ENCODE peak calls at places on chromosomes 6 and 20, in six cellular contexts. M is AG04450, X is GM23338, W is A673, J is PC-9, T is ovary. S is an unnamed sample.
A peak's percentile ranks its signal among the peaks of the same experiment; 100 is the strongest.

GRCh38 chr6:63923139-63923739 is 287.6 kb downstream of the PHF3 start:
- DNase-seq in M (peak; percentile 11), X (peak; percentile 65), W (peak; percentile 62), J (no peak), T (no peak), S (no peak)

GRCh38 chr6:169863149-169863525 is 111.7 kb downstream of the ERMARD start:
- DNase-seq in M (no peak), X (no peak), W (no peak), J (no peak), T (no peak), S (no peak)

GRCh38 chr6:114227944-114228343 is 114.9 kb downstream of the HS3ST5 start:
- DNase-seq in M (no peak), X (no peak), W (no peak), J (no peak), T (no peak), S (no peak)

GRCh38 chr6:13432526-13433218 is 54.7 kb downstream of the GFOD1 start:
- DNase-seq in M (no peak), X (no peak), W (no peak), J (no peak), T (no peak), S (no peak)

GRCh38 chr6:67615796-67616195 is 1019.3 kb upstream of the ADGRB3 start:
- DNase-seq in M (no peak), X (no peak), W (no peak), J (no peak), T (no peak), S (no peak)

GRCh38 chr6:30770164-30770563 is 25.8 kb upstream of the IER3 start:
- DNase-seq in M (no peak), X (no peak), W (no peak), J (no peak), T (no peak), S (no peak)

GRCh38 chr6:31358302-31358701 is 1.3 kb upstream of the HLA-B start:
- DNase-seq in M (no peak), X (no peak), W (no peak), J (no peak), T (no peak), S (no peak)

GRCh38 chr6:36827261-36828079 is 11.8 kb downstream of the CPNE5 start:
- DNase-seq in M (peak; percentile 18), X (no peak), W (no peak), J (peak; percentile 70), T (peak; percentile 62), S (peak; percentile 71)

GRCh38 chr20:46631212-46631869 is 19.9 kb downstream of the SLC13A3 start:
- DNase-seq in M (no peak), X (no peak), W (no peak), J (peak; percentile 84), T (no peak), S (no peak)

GRCh38 chr20:21512634-21513180 is 1.2 kb downstream of the NKX2-2 start:
- DNase-seq in M (no peak), X (no peak), W (peak; percentile 59), J (no peak), T (no peak), S (no peak)

GRCh38 chr6:1042583-1043457 is 269.1 kb upstream of the FOXQ1 start:
- DNase-seq in M (no peak), X (no peak), W (no peak), J (no peak), T (no peak), S (no peak)

GRCh38 chr6:112717401-112717800 is 370.3 kb downstream of the RFPL4B start:
- DNase-seq in M (no peak), X (no peak), W (no peak), J (no peak), T (no peak), S (no peak)

GRCh38 chr6:55180258-55180657 is 5.9 kb downstream of the HCRTR2 start:
- DNase-seq in M (no peak), X (no peak), W (no peak), J (no peak), T (no peak), S (no peak)

GRCh38 chr6:100099189-100100074 is 105.4 kb upstream of the MCHR2 start:
- DNase-seq in M (no peak), X (peak; percentile 58), W (peak; percentile 60), J (no peak), T (no peak), S (no peak)

GRCh38 chr20:25012616-25013189 is 20.2 kb upstream of the APMAP start:
- DNase-seq in M (no peak), X (no peak), W (no peak), J (no peak), T (no peak), S (no peak)

GRCh38 chr20:24565952-24566351 is 96.5 kb downstream of the SYNDIG1 start:
- DNase-seq in M (no peak), X (no peak), W (no peak), J (no peak), T (no peak), S (no peak)

GRCh38 chr6:143700684-143701342 is 23.0 kb downstream of the PHACTR2 start:
- DNase-seq in M (peak; percentile 68), X (no peak), W (no peak), J (no peak), T (no peak), S (no peak)

GRCh38 chr6:110875548-110876169 is 1.1 kb downstream of the AMD1 start:
- DNase-seq in M (no peak), X (peak; percentile 58), W (peak; percentile 66), J (no peak), T (peak; percentile 72), S (no peak)

GRCh38 chr20:61119263-61119662 is 132.8 kb upstream of the CDH4 start:
- DNase-seq in M (no peak), X (no peak), W (no peak), J (no peak), T (no peak), S (no peak)

GRCh38 chr20:4401601-4402000 is 320.1 kb upstream of the PRND start:
- DNase-seq in M (peak; percentile 13), X (no peak), W (no peak), J (no peak), T (no peak), S (no peak)

GRCh38 chr6:96795481-96795880 is 41.8 kb downstream of the GPR63 start:
- DNase-seq in M (no peak), X (no peak), W (no peak), J (no peak), T (no peak), S (no peak)

GRCh38 chr6:159966339-159966738 is 2.5 kb upstream of the IGF2R start:
- DNase-seq in M (no peak), X (no peak), W (no peak), J (no peak), T (no peak), S (no peak)
- TF ChIP-seq CTCF in M (no peak), X (no peak), W (no peak), J (no peak), T (no peak), S (no peak)

DNA sequence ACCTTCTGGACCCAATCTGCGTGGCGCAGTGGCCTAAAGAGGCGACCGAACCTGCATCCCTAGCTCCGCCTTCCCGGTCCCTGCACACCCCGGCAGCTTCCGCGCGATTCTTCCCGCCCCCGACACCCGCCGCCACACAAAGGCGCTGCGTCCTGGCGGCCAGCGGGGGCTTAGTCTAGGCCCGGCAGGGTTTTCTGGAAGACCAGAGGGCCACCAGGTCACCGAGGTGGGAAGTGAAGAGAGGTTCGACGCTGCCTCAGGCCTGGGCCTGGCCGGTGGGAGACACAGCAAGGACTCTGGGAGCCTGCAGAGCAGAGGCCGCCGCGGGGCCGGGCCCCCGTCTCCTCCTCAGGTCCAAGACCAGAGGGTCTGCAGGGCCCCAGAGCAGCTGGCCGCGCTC is 154.9 kb downstream of the OR2B2 start:
- DNase-seq in M (no peak), X (peak; percentile 75), W (no peak), J (no peak), T (peak; percentile 59), S (no peak)
- H3K4me3 ChIP-seq in M (peak overlapping the region; percentile 14), X (peak overlapping the region; percentile 62), W (no peak overlapping the region), J (no peak overlapping the region), T (peak overlapping the region; percentile 40), S (peak overlapping the region; percentile 52)

GRCh38 chr6:41469951-41470340 is 76.2 kb upstream of the FOXP4 start:
- DNase-seq in M (no peak), X (peak; percentile 79), W (peak; percentile 46), J (no peak), T (no peak), S (no peak)
- H3K27me3 ChIP-seq in M (no peaks in the 10 kb centered on the region), X (peaks cover 95% of the 10 kb centered on the region), W (no peaks in the 10 kb centered on the region), J (peaks cover 24% of the 10 kb centered on the region), T (no peaks in the 10 kb centered on the region), S (peaks cover 26% of the 10 kb centered on the region)

GRCh38 chr6:145924600-145924999 is 39.6 kb downstream of the SHPRH start:
- DNase-seq in M (no peak), X (no peak), W (no peak), J (no peak), T (no peak), S (no peak)

GRCh38 chr6:145929037-145929633 is 35.0 kb downstream of the SHPRH start:
- DNase-seq in M (peak; percentile 13), X (peak; percentile 59), W (peak; percentile 61), J (no peak), T (no peak), S (peak; percentile 9)
- TF ChIP-seq CTCF in M (peak; percentile 73), X (peak; percentile 79), W (peak; percentile 81), J (peak; percentile 84), T (no peak), S (peak; percentile 61)

DNA sequence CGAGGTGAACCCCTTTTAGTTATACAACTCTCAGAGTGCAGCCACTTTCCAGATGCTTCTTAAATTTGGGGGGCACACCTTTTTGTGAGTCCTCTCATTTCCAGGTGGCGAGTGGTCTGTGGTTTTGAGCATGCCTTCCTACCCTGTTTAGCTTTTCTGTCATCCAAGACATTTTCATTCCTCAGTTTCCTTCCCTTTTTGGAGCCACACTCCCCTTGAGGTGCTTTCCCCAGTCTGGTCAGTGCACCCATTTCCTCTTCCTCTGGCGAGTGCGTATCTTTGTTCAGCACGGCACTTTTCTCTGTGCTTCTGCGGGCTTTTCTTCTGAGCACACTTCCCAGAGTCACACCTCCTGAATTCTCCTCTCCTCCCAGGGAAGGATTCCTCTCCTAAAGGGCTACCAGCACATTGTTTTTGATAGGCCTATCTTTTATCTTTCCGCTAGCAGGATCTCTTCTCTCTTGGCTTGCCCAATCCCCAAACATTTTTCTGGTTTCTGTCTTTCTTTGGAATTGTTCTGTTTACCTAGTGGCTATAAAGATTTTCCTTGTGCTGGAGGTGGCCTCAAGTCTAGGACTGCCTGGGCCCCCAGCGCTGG is 1.4 kb downstream of the PHF20 start:
- DNase-seq in M (no peak), X (peak; percentile 23), W (no peak), J (no peak), T (no peak), S (no peak)
- H3K4me3 ChIP-seq in M (peak overlapping the region; percentile 87), X (peak overlapping the region; percentile 89), W (peak overlapping the region; percentile 78), J (peak overlapping the region; percentile 87), T (no peak overlapping the region), S (peak overlapping the region; percentile 78)

DNA sequence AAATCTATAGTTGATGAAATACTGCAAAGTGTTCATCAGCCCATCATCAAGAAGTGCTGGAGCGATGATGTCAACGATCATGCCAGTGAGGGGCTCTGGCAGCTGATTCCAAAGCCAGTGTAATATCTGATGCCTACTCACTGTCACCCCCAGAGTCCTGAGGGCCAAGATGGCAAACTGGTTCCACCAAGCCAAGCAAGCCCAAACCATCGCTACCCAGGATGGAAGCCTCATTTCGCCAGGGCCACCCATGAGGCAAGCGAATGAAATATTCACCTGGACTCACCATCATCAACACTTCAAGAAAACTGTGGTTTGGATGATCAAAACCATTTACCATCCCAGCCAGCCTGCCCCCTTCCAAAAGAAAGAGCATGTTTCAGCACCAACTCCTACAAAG is 76.5 kb downstream of the GNAS-AS1 start:
- DNase-seq in M (no peak), X (no peak), W (no peak), J (no peak), T (no peak), S (no peak)
- H3K27me3 ChIP-seq in M (peaks cover 14% of the 10 kb centered on the region), X (no peaks in the 10 kb centered on the region), W (peaks cover 56% of the 10 kb centered on the region), J (peaks cover 98% of the 10 kb centered on the region), T (no peaks in the 10 kb centered on the region), S (peaks cover 7% of the 10 kb centered on the region)